ENCODE peak calls at places on chromosomes 4 and X, in eight cellular contexts. E is adrenal gland, D is Caco-2, H is LNCaP clone FGC, F is upper lobe of right lung, Z is left lung, U is dorsolateral prefrontal cortex, A is keratinocyte. W is an unnamed sample.

GRCh38 chrX:64389489-64389888 is 5.8 kb downstream of the MTMR8 start:
- DNase-seq in E (no peak), D (no peak), H (no peak), F (no peak), Z (no peak), U (no peak), A (no peak), W (no peak)

GRCh38 chr4:89268572-89269180 is 38.9 kb downstream of the GPRIN3 start:
- DNase-seq in E (no peak), D (no peak), H (no peak), F (no peak), Z (no peak), U (no peak), A (no peak), W (no peak)

GRCh38 chrX:123481908-123482873 is 250.7 kb downstream of the THOC2 start:
- DNase-seq in E (peak), D (no peak), H (no peak), F (no peak), Z (no peak), U (no peak), A (no peak), W (peak)

GRCh38 chr4:148903388-148903787 is 461.2 kb upstream of the NR3C2 start:
- DNase-seq in E (no peak), D (no peak), H (no peak), F (no peak), Z (no peak), U (no peak), A (no peak), W (no peak)

GRCh38 chr4:86497131-86497530 is 97.0 kb upstream of the PTPN13 start:
- DNase-seq in E (no peak), D (no peak), H (peak), F (no peak), Z (no peak), U (no peak), A (no peak), W (peak)

GRCh38 chr4:76850010-76850441 is 47.9 kb downstream of the SOWAHB start:
- DNase-seq in E (peak), D (peak), H (peak), F (no peak), Z (no peak), U (no peak), A (peak), W (peak)

GRCh38 chr4:164700471-164700870 is 53.5 kb upstream of the SMIM31 start:
- DNase-seq in E (no peak), D (peak), H (peak), F (no peak), Z (peak), U (no peak), A (no peak), W (no peak)

GRCh38 chr4:128229458-128229805 is 58.2 kb downstream of the PGRMC2 start:
- DNase-seq in E (no peak), D (no peak), H (no peak), F (no peak), Z (no peak), U (no peak), A (no peak), W (no peak)

GRCh38 chrX:97021680-97022079 is 138.0 kb downstream of the RPA4 start:
- DNase-seq in E (no peak), D (no peak), H (no peak), F (no peak), Z (no peak), U (no peak), A (no peak), W (no peak)

GRCh38 chrX:3678287-3678686 is 35.2 kb downstream of the PRKX start:
- DNase-seq in E (no peak), D (no peak), H (no peak), F (no peak), Z (no peak), U (no peak), A (no peak), W (no peak)

GRCh38 chr4:175125410-175126068 is 207.4 kb downstream of the ADAM29 start:
- DNase-seq in E (no peak), D (no peak), H (no peak), F (no peak), Z (no peak), U (no peak), A (no peak), W (no peak)

GRCh38 chrX:120560405-120560841 is 339 bp downstream of the CUL4B start:
- DNase-seq in E (peak), D (peak), H (no peak), F (no peak), Z (no peak), U (no peak), A (no peak), W (peak)

GRCh38 chrX:43559643-43560042 is 96.5 kb upstream of the MAOA start:
- DNase-seq in E (peak), D (peak), H (peak), F (no peak), Z (no peak), U (peak), A (no peak), W (peak)

GRCh38 chrX:25015486-25016360 is at the start of gene ARX:
- DNase-seq in E (peak), D (peak), H (no peak), F (peak), Z (no peak), U (peak), A (no peak), W (peak)

GRCh38 chrX:78321809-78322208 is 5.6 kb downstream of the CYSLTR1 start:
- DNase-seq in E (peak), D (no peak), H (peak), F (no peak), Z (no peak), U (no peak), A (no peak), W (no peak)

GRCh38 chr4:65954416-65954815 is 284.1 kb upstream of the EPHA5 start:
- DNase-seq in E (no peak), D (no peak), H (no peak), F (no peak), Z (no peak), U (no peak), A (no peak), W (no peak)

GRCh38 chrX:45322382-45322781 is 121.7 kb upstream of the DIPK2B start:
- DNase-seq in E (peak), D (peak), H (peak), F (no peak), Z (no peak), U (peak), A (no peak), W (peak)

GRCh38 chrX:118751950-118752783 is 24.8 kb downstream of the IL13RA1 start:
- DNase-seq in E (no peak), D (no peak), H (no peak), F (no peak), Z (no peak), U (no peak), A (no peak), W (no peak)

GRCh38 chr4:16663722-16664121 is 234.7 kb downstream of the LDB2 start:
- DNase-seq in E (no peak), D (no peak), H (no peak), F (no peak), Z (no peak), U (no peak), A (no peak), W (peak)

GRCh38 chrX:140672840-140673731 is 36.5 kb upstream of the LINC00632 start:
- DNase-seq in E (no peak), D (peak), H (no peak), F (no peak), Z (no peak), U (no peak), A (no peak), W (no peak)
- TF ChIP-seq CTCF in E (no peak), D (no peak), H (no peak), F (no peak), Z (no peak), U (no peak), A (no peak), W (no peak)

GRCh38 chr4:40681600-40682297 is 52.1 kb upstream of the RBM47 start:
- DNase-seq in E (no peak), D (no peak), H (no peak), F (no peak), Z (no peak), U (no peak), A (no peak), W (no peak)
- TF ChIP-seq CTCF in E (no peak), D (no peak), H (no peak), F (no peak), Z (no peak), U (no peak), A (no peak), W (no peak)

GRCh38 chr4:80035336-80035735 is 37.7 kb downstream of the ANTXR2 start:
- DNase-seq in E (no peak), D (no peak), H (peak), F (no peak), Z (no peak), U (no peak), A (no peak), W (no peak)

GRCh38 chr4:80036306-80036705 is 36.7 kb downstream of the ANTXR2 start:
- DNase-seq in E (no peak), D (no peak), H (no peak), F (no peak), Z (peak), U (no peak), A (no peak), W (no peak)

GRCh38 chr4:80036949-80037348 is 36.1 kb downstream of the ANTXR2 start:
- DNase-seq in E (peak), D (no peak), H (no peak), F (no peak), Z (no peak), U (no peak), A (no peak), W (peak)

GRCh38 chr4:80029364-80029763 is 43.7 kb downstream of the ANTXR2 start:
- DNase-seq in E (no peak), D (no peak), H (no peak), F (no peak), Z (no peak), U (no peak), A (peak), W (no peak)

GRCh38 chr4:80033581-80033980 is 39.4 kb downstream of the ANTXR2 start:
- DNase-seq in E (no peak), D (no peak), H (no peak), F (no peak), Z (no peak), U (no peak), A (no peak), W (no peak)
- TF ChIP-seq CTCF in E (no peak), D (no peak), H (no peak), F (no peak), Z (no peak), U (no peak), A (no peak), W (peak)

GRCh38 chr4:168621806-168622589 is 125.1 kb downstream of the PALLD start:
- DNase-seq in E (no peak), D (no peak), H (peak), F (no peak), Z (no peak), U (no peak), A (no peak), W (peak)

GRCh38 chr4:168615294-168615693 is 118.4 kb downstream of the PALLD start:
- DNase-seq in E (no peak), D (no peak), H (no peak), F (no peak), Z (no peak), U (no peak), A (no peak), W (peak)

GRCh38 chr4:168619266-168619631 is 122.4 kb downstream of the PALLD start:
- DNase-seq in E (no peak), D (no peak), H (no peak), F (no peak), Z (no peak), U (no peak), A (no peak), W (no peak)

GRCh38 chr4:168622600-168622999 is 125.7 kb downstream of the PALLD start:
- DNase-seq in E (no peak), D (no peak), H (no peak), F (no peak), Z (no peak), U (no peak), A (no peak), W (no peak)

GRCh38 chr4:168618577-168619265 is 121.9 kb downstream of the PALLD start:
- DNase-seq in E (no peak), D (no peak), H (no peak), F (no peak), Z (no peak), U (no peak), A (no peak), W (peak)
- TF ChIP-seq CTCF in E (no peak), D (no peak), H (no peak), F (no peak), Z (no peak), U (no peak), A (no peak), W (no peak)

GRCh38 chr4:28075557-28075956 is 1214.9 kb downstream of the STIM2 start:
- DNase-seq in E (no peak), D (no peak), H (no peak), F (no peak), Z (no peak), U (no peak), A (no peak), W (no peak)

GRCh38 chr4:28073860-28074555 is 1213.4 kb downstream of the STIM2 start:
- DNase-seq in E (no peak), D (peak), H (no peak), F (no peak), Z (no peak), U (no peak), A (no peak), W (no peak)
- TF ChIP-seq CTCF in E (no peak), D (peak), H (peak), F (no peak), Z (no peak), U (no peak), A (no peak), W (peak)

GRCh38 chr4:111630705-111631104 is 514.5 kb upstream of the FAM241A start:
- DNase-seq in E (no peak), D (no peak), H (no peak), F (no peak), Z (no peak), U (no peak), A (no peak), W (peak)
- TF ChIP-seq CTCF in E (no peak), D (peak), H (peak), F (peak), Z (no peak), U (peak), A (peak), W (peak)

GRCh38 chrX:136467321-136467720 is 20.4 kb upstream of the BRS3 start:
- DNase-seq in E (no peak), D (no peak), H (no peak), F (no peak), Z (no peak), U (no peak), A (no peak), W (no peak)

GRCh38 chrX:136468391-136469103 is 19.2 kb upstream of the BRS3 start:
- DNase-seq in E (no peak), D (no peak), H (peak), F (no peak), Z (no peak), U (no peak), A (no peak), W (no peak)

GRCh38 chrX:136464589-136464988 is 23.2 kb upstream of the BRS3 start:
- DNase-seq in E (no peak), D (no peak), H (no peak), F (no peak), Z (no peak), U (no peak), A (no peak), W (no peak)
- TF ChIP-seq CTCF in E (no peak), D (no peak), H (no peak), F (no peak), Z (no peak), U (no peak), A (no peak), W (no peak)